ENCODE peak calls at places on chromosome 6, in ten cellular contexts. C, D, B, U, A, T, V, F, M and S are unnamed samples.

GRCh38 chr6:41673704-41674000 is 35.4 kb downstream of the MDFI start:
- DNase-seq in C (no peak), D (no peak), B (no peak), U (no peak), A (no peak), T (no peak), V (no peak), F (no peak), M (no peak), S (no peak)

GRCh38 chr6:116030745-116031144 is 29.9 kb downstream of the FRK start:
- DNase-seq in C (no peak), D (no peak), B (no peak), U (peak), A (no peak), T (no peak), V (no peak), F (no peak), M (no peak), S (no peak)

GRCh38 chr6:98838027-98838426 is 3.7 kb downstream of the POU3F2 start:
- DNase-seq in C (no peak), D (no peak), B (no peak), U (no peak), A (no peak), T (no peak), V (no peak), F (no peak), M (no peak), S (no peak)

GRCh38 chr6:52454556-52454955 is 34.4 kb downstream of the EFHC1 start:
- DNase-seq in C (no peak), D (no peak), B (peak), U (peak), A (peak), T (peak), V (no peak), F (no peak), M (peak), S (no peak)

GRCh38 chr6:158621694-158622544 is 22.6 kb downstream of the DYNLT1 start:
- DNase-seq in C (no peak), D (no peak), B (no peak), U (no peak), A (no peak), T (no peak), V (no peak), F (no peak), M (no peak), S (no peak)

GRCh38 chr6:69705954-69706353 is 90.9 kb downstream of the LMBRD1 start:
- DNase-seq in C (no peak), D (no peak), B (no peak), U (no peak), A (no peak), T (no peak), V (no peak), F (no peak), M (no peak), S (no peak)

GRCh38 chr6:139600919-139601470 is 226.5 kb upstream of the CITED2 start:
- DNase-seq in C (no peak), D (no peak), B (no peak), U (no peak), A (no peak), T (no peak), V (no peak), F (no peak), M (no peak), S (no peak)

GRCh38 chr6:69917834-69918233 is 51.5 kb downstream of the COL19A1 start:
- DNase-seq in C (no peak), D (peak), B (peak), U (peak), A (peak), T (no peak), V (no peak), F (no peak), M (peak), S (no peak)

GRCh38 chr6:41546475-41546865 is 289 bp downstream of the FOXP4 start:
- DNase-seq in C (peak), D (no peak), B (peak), U (peak), A (no peak), T (no peak), V (no peak), F (no peak), M (no peak), S (no peak)

GRCh38 chr6:110537208-110538123 is 61.1 kb upstream of the SLC22A16 start:
- DNase-seq in C (no peak), D (no peak), B (peak), U (peak), A (peak), T (peak), V (peak), F (no peak), M (peak), S (peak)

GRCh38 chr6:25010917-25011625 is 75.3 kb upstream of the RIPOR2 start:
- DNase-seq in C (no peak), D (no peak), B (no peak), U (peak), A (peak), T (no peak), V (no peak), F (no peak), M (no peak), S (peak)

GRCh38 chr6:46044876-46045617 is 29.4 kb upstream of the CLIC5 start:
- DNase-seq in C (no peak), D (peak), B (peak), U (peak), A (peak), T (peak), V (peak), F (peak), M (peak), S (peak)

GRCh38 chr6:89413006-89413400 is 930 bp upstream of the RRAGD start:
- DNase-seq in C (no peak), D (no peak), B (no peak), U (no peak), A (no peak), T (no peak), V (no peak), F (no peak), M (no peak), S (no peak)

GRCh38 chr6:130697661-130698535 is 129.3 kb upstream of the SMLR1 start:
- DNase-seq in C (peak), D (no peak), B (peak), U (peak), A (peak), T (peak), V (peak), F (no peak), M (peak), S (peak)

GRCh38 chr6:135170849-135171248 is 10.3 kb upstream of the MYB start:
- DNase-seq in C (no peak), D (no peak), B (no peak), U (peak), A (no peak), T (no peak), V (no peak), F (no peak), M (no peak), S (no peak)

GRCh38 chr6:85406641-85407075 is 43.2 kb upstream of the NT5E start:
- DNase-seq in C (no peak), D (no peak), B (no peak), U (no peak), A (peak), T (no peak), V (no peak), F (no peak), M (no peak), S (no peak)

GRCh38 chr6:28252507-28252975 is 472 bp upstream of the ZKSCAN4 start:
- DNase-seq in C (no peak), D (no peak), B (no peak), U (no peak), A (no peak), T (no peak), V (no peak), F (no peak), M (no peak), S (no peak)

GRCh38 chr6:43724354-43724753 is 36.8 kb upstream of the MRPS18A start:
- DNase-seq in C (no peak), D (no peak), B (no peak), U (no peak), A (no peak), T (no peak), V (no peak), F (no peak), M (no peak), S (no peak)

GRCh38 chr6:66838764-66839163 is 1131.7 kb upstream of the EYS start:
- DNase-seq in C (no peak), D (no peak), B (no peak), U (no peak), A (no peak), T (no peak), V (no peak), F (no peak), M (no peak), S (no peak)